ENCODE peak calls at places on chromosomes 6 and 20, in eight cellular contexts. M, A, P, G, U, Q, H and S are unnamed samples.

GRCh38 chr20:62795023-62795761 is 1.1 kb upstream of the MRGBP start:
- DNase-seq in H (peak), M (peak), Q (peak), P (peak), U (peak), G (peak), A (peak), S (peak)

GRCh38 chr6:108655840-108656650 is 95.3 kb downstream of the FOXO3 start:
- DNase-seq in H (no peak), Q (peak), G (no peak), P (peak), M (peak), U (no peak), A (peak), S (peak)

GRCh38 chr6:108119212-108120141 is 44.9 kb upstream of the OSTM1 start:
- DNase-seq in Q (no peak), A (peak), H (peak), U (peak), M (no peak), P (no peak), G (no peak), S (no peak)

GRCh38 chr20:17442588-17442987 is 88.6 kb downstream of the BFSP1 start:
- DNase-seq in P (no peak), Q (no peak), G (no peak), U (peak), M (no peak), A (no peak), H (peak), S (no peak)

GRCh38 chr6:149328083-149328482 is 10.6 kb downstream of the TAB2 start:
- DNase-seq in H (no peak), Q (peak), G (no peak), U (no peak), A (no peak), P (no peak), M (no peak), S (no peak)

GRCh38 chr6:23174781-23175361 is 605.5 kb downstream of the HDGFL1 start:
- DNase-seq in H (no peak), P (peak), A (no peak), M (no peak), Q (peak), G (no peak), U (no peak), S (peak)

GRCh38 chr6:30679765-30680535 is 6.5 kb downstream of the PPP1R18 start:
- DNase-seq in P (no peak), A (no peak), Q (no peak), G (no peak), M (no peak), H (no peak), U (no peak), S (no peak)

GRCh38 chr6:92122746-92123145 is 1296.6 kb downstream of the EPHA7 start:
- DNase-seq in H (peak), G (peak), M (peak), U (no peak), A (peak), Q (peak), P (peak), S (no peak)

GRCh38 chr20:19756756-19757486 is 1.1 kb upstream of the RIN2 start:
- DNase-seq in H (no peak), A (no peak), P (no peak), G (no peak), Q (no peak), U (no peak), M (no peak), S (no peak)

GRCh38 chr20:23752019-23752418 is 1.3 kb upstream of the CST1 start:
- DNase-seq in Q (no peak), H (no peak), P (no peak), U (no peak), A (no peak), M (no peak), G (no peak), S (no peak)

GRCh38 chr6:40907198-40907701 is 131.8 kb downstream of the UNC5CL start:
- DNase-seq in P (peak), G (peak), M (no peak), A (peak), H (peak), Q (peak), U (no peak), S (peak)

GRCh38 chr6:51936941-51937340 is 150.5 kb downstream of the PKHD1 start:
- DNase-seq in Q (no peak), G (no peak), U (no peak), A (no peak), P (no peak), H (no peak), M (no peak), S (no peak)

GRCh38 chr6:2783188-2783957 is 18.2 kb downstream of the WRNIP1 start:
- DNase-seq in H (peak), P (no peak), Q (peak), A (no peak), M (no peak), G (peak), U (no peak), S (no peak)

GRCh38 chr20:38299963-38300362 is 4.0 kb upstream of the BPI start:
- DNase-seq in P (no peak), M (no peak), U (no peak), H (peak), Q (no peak), G (no peak), A (no peak), S (no peak)
- H2AFZ ChIP-seq in P (no peak), M (no peak), U (no peak), H (peak), Q (peak), G (no peak), A (no peak), S (no peak)

DNA sequence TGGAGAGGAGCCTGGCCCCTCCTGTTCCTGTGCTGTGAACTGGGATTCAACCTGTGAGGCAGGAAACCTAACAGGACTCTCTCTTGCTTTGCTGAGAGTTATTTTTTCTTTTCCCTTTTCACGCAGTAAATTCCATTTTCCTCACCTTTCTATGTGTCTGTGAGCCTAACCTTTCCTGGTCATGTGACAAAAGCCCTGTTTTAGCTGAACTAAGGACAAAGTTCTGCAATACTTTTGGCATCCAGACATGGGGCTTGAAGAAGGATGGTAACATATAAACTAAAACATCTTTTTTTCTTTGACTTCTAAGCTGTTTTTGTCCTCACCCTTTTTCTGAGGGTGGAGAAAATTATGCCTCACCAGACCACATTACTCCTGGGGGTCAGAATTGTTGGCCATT is 368.5 kb downstream of the HTR1B start:
- DNase-seq in H (no peak), G (no peak), U (no peak), M (no peak), Q (no peak), A (no peak), P (no peak), S (no peak)
- H2AFZ ChIP-seq in H (peak), G (no peak), U (peak), M (no peak), Q (no peak), A (no peak), P (no peak), S (no peak)

GRCh38 chr6:34182751-34183531 is 37.1 kb upstream of the GRM4 start:
- DNase-seq in A (no peak), H (peak), G (no peak), Q (no peak), P (no peak), U (no peak), M (no peak), S (no peak)
- H2AFZ ChIP-seq in A (no peak), H (peak), G (no peak), Q (peak), P (no peak), U (peak), M (no peak), S (no peak)

GRCh38 chr6:132020138-132020551 is 69.0 kb upstream of the CCN2 start:
- DNase-seq in H (no peak), G (peak), Q (peak), M (peak), A (no peak), U (no peak), P (peak), S (peak)
- H2AFZ ChIP-seq in H (no peak), G (peak), Q (peak), M (peak), A (peak), U (peak), P (peak), S (peak)

GRCh38 chr6:75291744-75292143 is 7.2 kb upstream of the TMEM30A start:
- DNase-seq in A (no peak), M (no peak), H (no peak), Q (no peak), G (no peak), U (no peak), P (no peak), S (no peak)
- H2AFZ ChIP-seq in A (no peak), M (no peak), H (no peak), Q (no peak), G (no peak), U (no peak), P (no peak), S (no peak)

GRCh38 chr20:40941023-40941655 is 87.5 kb upstream of the TOP1 start:
- DNase-seq in M (no peak), G (no peak), A (no peak), H (no peak), U (no peak), Q (no peak), P (no peak), S (no peak)
- H2AFZ ChIP-seq in M (no peak), G (no peak), A (no peak), H (no peak), U (no peak), Q (no peak), P (no peak), S (no peak)

DNA sequence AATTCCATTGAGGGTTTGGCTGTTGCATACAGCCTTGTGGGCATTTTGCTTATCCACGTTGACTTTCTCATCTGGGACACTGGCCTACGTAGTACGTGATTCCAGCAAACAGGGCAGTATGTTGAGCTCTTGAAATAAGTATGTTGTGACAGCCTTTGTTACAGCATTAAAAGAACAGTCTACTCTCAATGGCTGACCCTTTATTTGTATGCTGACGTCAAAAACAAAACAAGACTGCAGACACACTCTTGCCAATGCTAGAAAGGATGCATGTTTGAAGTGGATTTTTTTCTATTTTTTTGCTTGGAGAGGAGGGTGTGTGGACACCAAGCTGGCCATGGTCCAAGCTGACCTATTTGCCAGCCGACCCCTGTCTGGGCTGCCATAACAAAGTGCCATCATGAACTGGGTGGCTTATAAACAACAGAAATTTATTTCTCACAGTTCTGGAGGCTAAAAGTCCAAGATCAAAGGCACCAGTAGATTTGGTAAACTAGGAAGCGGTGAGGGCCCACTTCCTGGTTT is 10.8 kb upstream of the SNHG17 start:
- DNase-seq in Q (no peak), A (no peak), G (no peak), P (no peak), H (no peak), M (no peak), U (no peak), S (no peak)
- H2AFZ ChIP-seq in Q (peak), A (peak), G (peak), P (peak), H (peak), M (peak), U (peak), S (peak)

DNA sequence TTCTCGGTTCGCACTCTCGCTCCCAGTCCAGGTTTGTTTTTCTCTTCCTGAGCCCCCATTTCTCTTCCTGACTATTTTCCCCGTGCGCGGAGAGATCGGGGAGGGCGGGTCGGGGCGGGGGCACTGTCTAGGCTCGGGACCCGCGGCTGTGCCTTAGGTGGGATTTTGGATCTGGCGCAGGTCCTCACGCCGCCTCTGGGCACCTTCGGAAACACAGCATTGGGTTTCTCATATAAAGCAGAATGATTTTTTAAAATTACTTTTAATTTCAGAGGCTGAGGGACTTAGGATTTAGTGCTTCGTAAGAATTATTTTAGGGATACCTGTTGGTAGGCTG is 324 bp downstream of the STX11 start:
- DNase-seq in M (peak), Q (peak), H (peak), A (no peak), P (peak), G (peak), U (peak), S (no peak)
- H2AFZ ChIP-seq in M (peak), Q (peak), H (peak), A (peak), P (no peak), G (peak), U (peak), S (peak)